ENCODE peak calls at places on chromosomes 7 and 10, in five cellular contexts. I is testis, S is AG10803, J is anterior cingulate cortex, R is left colon. W is an unnamed sample.

GRCh38 chr10:35561670-35562069 is 43.5 kb upstream of the GJD4 start:
- DNase-seq in I (no peak), S (no peak), J (peak; percentile 43), R (no peak), W (no peak)

GRCh38 chr7:101853684-101854083 is 36.3 kb downstream of the CUX1 start:
- DNase-seq in I (no peak), S (no peak), J (no peak), R (no peak), W (no peak)

GRCh38 chr7:29556405-29557195 is 7.0 kb upstream of the PRR15 start:
- DNase-seq in I (no peak), S (no peak), J (no peak), R (no peak), W (no peak)

GRCh38 chr7:87876759-87877234 is 504 bp downstream of the DBF4 start:
- DNase-seq in I (peak; percentile 79), S (peak; percentile 55), J (peak; percentile 58), R (peak; percentile 60), W (peak; percentile 40)

GRCh38 chr7:100546868-100547800 is 8.1 kb downstream of the AGFG2 start:
- DNase-seq in I (no peak), S (no peak), J (no peak), R (peak; percentile 68), W (no peak)

GRCh38 chr10:123559066-123559822 is 106.9 kb upstream of the GPR26 start:
- DNase-seq in I (peak; percentile 85), S (peak; percentile 51), J (peak; percentile 90), R (peak; percentile 42), W (peak; percentile 95)

GRCh38 chr7:149379625-149380024 is 81.2 kb downstream of the ZNF777 start:
- DNase-seq in I (no peak), S (no peak), J (no peak), R (no peak), W (no peak)

GRCh38 chr7:156969972-156970420 is 20.5 kb downstream of the NOM1 start:
- DNase-seq in I (no peak), S (peak; percentile 16), J (no peak), R (no peak), W (no peak)

GRCh38 chr10:102732661-102733060 is 11.1 kb upstream of the WBP1L start:
- DNase-seq in I (no peak), S (no peak), J (no peak), R (no peak), W (no peak)

GRCh38 chr7:44912775-44913347 is 27.5 kb upstream of the PURB start:
- DNase-seq in I (no peak), S (no peak), J (no peak), R (no peak), W (no peak)

GRCh38 chr10:59536151-59536550 is 173.5 kb downstream of the SLC16A9 start:
- DNase-seq in I (no peak), S (peak; percentile 88), J (no peak), R (no peak), W (no peak)

GRCh38 chr7:92767427-92767826 is 68.9 kb downstream of the CDK6 start:
- DNase-seq in I (no peak), S (peak; percentile 32), J (no peak), R (no peak), W (no peak)

W was measured in hypothalamus.